ENCODE peak calls at places on chromosomes 7 and 10, in five cellular contexts. P is activated CD4-positive, alpha-beta T cell treated with anti-CD3 and anti-CD28 coated beads, Interleukin-2, amount 50 U/mL, for 1 hour; O is stimulated activated naive CD8-positive, alpha-beta T cell treated with anti-CD3 and anti-CD28 coated beads, Interleukin-15, Interleukin-2, amounts not matched to agents 100 U/mL and 50 U/mL, for 24 hours; U is ELR; B is hepatocyte. W is an unnamed sample.

GRCh38 chr10:69327463-69328345 is 49.4 kb downstream of the HK1 start:
- DNase-seq in O (peak), B (peak), P (peak), U (no peak), W (peak)

GRCh38 chr7:74191231-74191630 is 17.1 kb downstream of the EIF4H start:
- DNase-seq in U (no peak), O (no peak), P (no peak), B (no peak), W (no peak)

GRCh38 chr7:130918129-130919052 is 184.4 kb upstream of the KLF14 start:
- DNase-seq in U (peak), P (no peak), O (no peak), B (no peak), W (no peak)

GRCh38 chr7:101968720-101969466 is 151.5 kb downstream of the CUX1 start:
- DNase-seq in P (no peak), B (no peak), O (no peak), U (no peak), W (no peak)

GRCh38 chr7:69564454-69565417 is 33.5 kb upstream of the AUTS2 start:
- DNase-seq in U (no peak), P (no peak), B (peak), O (no peak), W (peak)

GRCh38 chr7:29971566-29972314 is 17.9 kb downstream of the SCRN1 start:
- DNase-seq in U (no peak), B (no peak), O (no peak), P (no peak), W (no peak)

GRCh38 chr10:3782456-3783312 is 2.3 kb downstream of the KLF6 start:
- DNase-seq in B (peak), U (peak), O (peak), P (peak), W (peak)

GRCh38 chr7:43569424-43569823 is 13.5 kb upstream of the STK17A start:
- DNase-seq in P (no peak), B (no peak), U (peak), O (no peak), W (no peak)

GRCh38 chr7:121366852-121367431 is 29.2 kb downstream of the FAM3C start:
- DNase-seq in U (peak), B (peak), P (peak), O (no peak), W (peak)

GRCh38 chr10:80458638-80459037 is 4.5 kb downstream of the TSPAN14 start:
- DNase-seq in B (no peak), U (no peak), O (no peak), P (no peak), W (no peak)

GRCh38 chr10:97518601-97519043 is 19.9 kb downstream of the UBTD1 start:
- DNase-seq in O (no peak), P (no peak), U (peak), B (no peak), W (peak)

W was measured in left kidney.